ENCODE peak calls at places on chromosomes 5 and 9, in six cellular contexts. O, B, M, U, Y and W are unnamed samples.

GRCh38 chr5:41009228-41009627 is 61.9 kb downstream of the MROH2B start:
- DNase-seq in U (no peak), Y (peak), B (no peak), M (no peak), O (no peak), W (no peak)

GRCh38 chr5:2895196-2895595 is 143.7 kb upstream of the IRX2 start:
- DNase-seq in U (no peak), Y (no peak), M (no peak), O (no peak), B (no peak), W (no peak)

GRCh38 chr5:110413856-110414255 is 312.6 kb downstream of the TMEM232 start:
- DNase-seq in Y (peak), M (no peak), O (no peak), B (no peak), U (no peak), W (no peak)

GRCh38 chr9:36486454-36486932 is 86.2 kb upstream of the MELK start:
- DNase-seq in B (peak), O (peak), U (no peak), Y (peak), M (no peak), W (no peak)

GRCh38 chr5:116410345-116410890 is 164.2 kb downstream of the SEMA6A start:
- DNase-seq in U (no peak), O (no peak), B (no peak), M (no peak), Y (no peak), W (no peak)

GRCh38 chr9:113580041-113580953 is 116.8 kb downstream of the RGS3 start:
- DNase-seq in Y (peak), B (no peak), O (peak), M (no peak), U (no peak), W (peak)

GRCh38 chr5:119022017-119022745 is 33.8 kb upstream of the DTWD2 start:
- DNase-seq in U (no peak), Y (peak), M (no peak), B (no peak), O (no peak), W (no peak)

GRCh38 chr9:125655691-125656410 is 51.2 kb downstream of the MAPKAP1 start:
- DNase-seq in B (no peak), M (no peak), U (no peak), O (no peak), Y (peak), W (no peak)

GRCh38 chr5:58459276-58459859 is 518 bp downstream of the PLK2 start:
- DNase-seq in M (peak), O (no peak), Y (no peak), U (no peak), B (no peak), W (no peak)

GRCh38 chr5:76849767-76850291 is at the start of gene S100Z:
- DNase-seq in M (peak), B (no peak), Y (no peak), O (peak), U (no peak), W (no peak)

GRCh38 chr5:93924628-93925027 is 183.2 kb upstream of the POU5F2 start:
- DNase-seq in B (no peak), M (no peak), U (no peak), Y (peak), O (no peak), W (no peak)

GRCh38 chr5:111135406-111135805 is 43.3 kb downstream of the WDR36 start:
- DNase-seq in B (no peak), Y (no peak), U (no peak), M (no peak), O (no peak), W (no peak)

GRCh38 chr5:80763211-80763610 is 108.4 kb upstream of the DHFR start:
- DNase-seq in B (no peak), O (no peak), Y (no peak), M (no peak), U (no peak), W (no peak)

GRCh38 chr5:83306572-83307241 is 164.8 kb upstream of the VCAN start:
- DNase-seq in U (no peak), O (peak), M (no peak), B (no peak), Y (peak), W (no peak)

GRCh38 chr9:132211570-132211969 is 49.7 kb downstream of the NTNG2 start:
- DNase-seq in B (no peak), O (no peak), Y (no peak), M (no peak), U (no peak), W (no peak)

GRCh38 chr5:137376127-137376526 is 123.0 kb downstream of the SPOCK1 start:
- DNase-seq in M (no peak), Y (no peak), U (no peak), O (no peak), B (no peak), W (no peak)

GRCh38 chr5:75566710-75567309 is 44.4 kb upstream of the ANKDD1B start:
- DNase-seq in M (no peak), U (peak), Y (peak), B (no peak), O (peak), W (no peak)

GRCh38 chr5:1385395-1386273 is 40.7 kb upstream of the CLPTM1L start:
- DNase-seq in M (peak), O (peak), U (no peak), B (peak), Y (peak), W (peak)

GRCh38 chr5:171848911-171849520 is 63.4 kb downstream of the SMIM23 start:
- DNase-seq in M (no peak), O (no peak), B (no peak), Y (no peak), U (no peak), W (no peak)

GRCh38 chr5:64505769-64506566 is at the start of gene RGS7BP:
- DNase-seq in Y (peak), U (no peak), B (peak), M (no peak), O (no peak), W (no peak)

GRCh38 chr5:169242175-169242848 is 58.6 kb downstream of the SLIT3 start:
- DNase-seq in O (no peak), B (no peak), Y (no peak), U (no peak), M (no peak), W (no peak)

GRCh38 chr5:123844873-123845272 is 332.9 kb downstream of the CSNK1G3 start:
- DNase-seq in Y (peak), B (no peak), U (no peak), M (no peak), O (no peak), W (no peak)

GRCh38 chr5:33997331-33997983 is 10.4 kb downstream of the AMACR start:
- DNase-seq in U (no peak), M (no peak), B (peak), O (no peak), Y (peak), W (peak)

GRCh38 chr5:172758077-172758835 is 12.7 kb downstream of the DUSP1 start:
- DNase-seq in U (no peak), Y (peak), B (no peak), O (no peak), M (no peak), W (no peak)

GRCh38 chr5:179166886-179167841 is 107.0 kb downstream of the ZNF354C start:
- DNase-seq in O (peak), Y (peak), M (peak), B (peak), U (no peak), W (no peak)

GRCh38 chr9:32177389-32177788 is 207.1 kb upstream of the ACO1 start:
- DNase-seq in Y (no peak), M (no peak), B (no peak), U (no peak), O (no peak), W (no peak)

GRCh38 chr9:133238272-133238850 is 29.3 kb upstream of the OBP2B start:
- DNase-seq in Y (peak), B (peak), U (no peak), M (no peak), O (peak), W (no peak)

GRCh38 chr9:90300901-90301688 is 341.5 kb downstream of the DIRAS2 start:
- DNase-seq in O (no peak), B (no peak), M (no peak), U (peak), Y (peak), W (no peak)